ENCODE peak calls at places on chromosomes 11 and 22, in seven cellular contexts. One of them, this sample, is unnamed.

GRCh38 chr22:19732403-19733113 is 9.2 kb downstream of the GP1BB start:
- DNase-seq in esophagus muscularis mucosa: no peak
- DNase-seq in fibroblast of lung: no peak
- DNase-seq in left ventricle myocardium inferior: no peak
- DNase-seq in HepG2: no peak
- DNase-seq in PC-3: no peak
- DNase-seq in heart left ventricle: no peak
- DNase-seq in this sample: no peak

GRCh38 chr11:44047298-44047697 is 483 bp upstream of the ACCSL start:
- DNase-seq in PC-3: no peak
- DNase-seq in heart left ventricle: no peak
- DNase-seq in fibroblast of lung: no peak
- DNase-seq in esophagus muscularis mucosa: peak; percentile 10
- DNase-seq in HepG2: no peak
- DNase-seq in left ventricle myocardium inferior: no peak
- DNase-seq in this sample: no peak

GRCh38 chr22:36409911-36410756 is 22.4 kb upstream of the MYH9 start:
- DNase-seq in heart left ventricle: peak; percentile 74
- DNase-seq in left ventricle myocardium inferior: peak; percentile 75
- DNase-seq in PC-3: peak; percentile 97
- DNase-seq in HepG2: peak; percentile 97
- DNase-seq in esophagus muscularis mucosa: no peak
- DNase-seq in fibroblast of lung: peak; percentile 76
- DNase-seq in this sample: peak; percentile 74

GRCh38 chr11:105923814-105924213 is 98.2 kb downstream of the MSANTD4 start:
- DNase-seq in fibroblast of lung: peak; percentile 76
- DNase-seq in HepG2: no peak
- DNase-seq in left ventricle myocardium inferior: no peak
- DNase-seq in heart left ventricle: no peak
- DNase-seq in esophagus muscularis mucosa: no peak
- DNase-seq in PC-3: peak; percentile 80
- DNase-seq in this sample: no peak

GRCh38 chr22:26321469-26321913 is 107.6 kb upstream of the ASPHD2 start:
- DNase-seq in HepG2: no peak
- DNase-seq in fibroblast of lung: peak; percentile 87
- DNase-seq in left ventricle myocardium inferior: peak; percentile 60
- DNase-seq in PC-3: peak; percentile 31
- DNase-seq in esophagus muscularis mucosa: no peak
- DNase-seq in heart left ventricle: peak; percentile 50
- DNase-seq in this sample: peak; percentile 90

GRCh38 chr11:121651267-121651625 is 198.5 kb upstream of the SORL1-AS1 start:
- DNase-seq in PC-3: no peak
- DNase-seq in left ventricle myocardium inferior: no peak
- DNase-seq in HepG2: no peak
- DNase-seq in fibroblast of lung: no peak
- DNase-seq in esophagus muscularis mucosa: no peak
- DNase-seq in heart left ventricle: no peak
- DNase-seq in this sample: no peak

GRCh38 chr22:21824439-21824912 is 43.0 kb downstream of the MAPK1 start:
- DNase-seq in heart left ventricle: no peak
- DNase-seq in esophagus muscularis mucosa: no peak
- DNase-seq in fibroblast of lung: no peak
- DNase-seq in HepG2: no peak
- DNase-seq in PC-3: no peak
- DNase-seq in left ventricle myocardium inferior: no peak
- DNase-seq in this sample: no peak

GRCh38 chr11:19872526-19873135 is 160.0 kb downstream of the NAV2 start:
- DNase-seq in fibroblast of lung: no peak
- DNase-seq in PC-3: no peak
- DNase-seq in left ventricle myocardium inferior: no peak
- DNase-seq in HepG2: no peak
- DNase-seq in heart left ventricle: no peak
- DNase-seq in esophagus muscularis mucosa: no peak
- DNase-seq in this sample: no peak

DNA sequence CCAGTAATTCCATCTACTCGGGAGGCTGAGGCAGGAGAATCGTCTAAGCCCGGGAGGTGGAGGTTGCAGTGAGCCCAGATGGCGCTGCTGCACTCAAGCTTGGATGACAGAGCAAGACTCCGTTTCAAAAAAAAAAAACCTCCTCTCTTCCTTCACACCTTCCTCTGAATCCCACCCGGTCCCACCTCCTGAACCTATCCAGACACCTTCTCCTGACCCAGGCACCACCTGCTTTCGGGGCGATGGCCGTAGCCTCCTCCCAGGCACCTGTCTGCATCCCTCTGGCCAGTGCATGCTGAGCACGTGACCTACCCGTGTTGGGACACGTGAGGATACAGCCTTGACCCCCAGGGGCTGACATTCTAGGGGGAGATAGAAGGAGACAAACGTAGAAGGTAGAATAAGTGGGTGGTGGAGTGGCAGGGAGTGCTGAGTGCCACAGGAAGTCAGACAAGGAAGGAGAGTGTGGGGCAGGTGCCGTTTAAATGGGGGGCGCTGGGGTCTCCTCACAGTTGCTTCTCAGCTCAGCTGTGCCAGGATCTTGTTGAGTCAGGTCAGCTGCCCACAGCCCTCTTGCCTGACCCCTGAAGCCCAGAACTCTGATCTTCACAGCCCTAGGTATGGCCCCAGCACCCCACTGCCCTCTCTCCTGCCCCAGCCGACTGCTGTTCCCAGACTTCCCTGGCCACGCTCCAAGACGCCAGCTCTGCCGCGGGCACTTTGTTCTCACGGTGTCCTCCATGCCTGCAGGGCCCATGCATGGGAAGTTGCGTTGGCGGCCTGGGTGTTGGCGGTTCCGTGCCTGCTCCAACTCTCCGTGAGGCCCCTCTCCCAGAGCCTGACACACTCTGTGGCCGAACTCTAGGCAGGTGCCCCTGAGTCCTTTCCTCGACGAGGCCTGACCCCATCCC is 1.2 kb upstream of the MIOX start:
- DNase-seq in HepG2: peak; percentile 35
- DNase-seq in left ventricle myocardium inferior: no peak
- DNase-seq in PC-3: no peak
- DNase-seq in esophagus muscularis mucosa: no peak
- DNase-seq in fibroblast of lung: no peak
- DNase-seq in heart left ventricle: no peak
- DNase-seq in this sample: no peak
- TF ChIP-seq CTCF in HepG2: peak; percentile 37
- TF ChIP-seq CTCF in left ventricle myocardium inferior: no peak
- TF ChIP-seq CTCF in PC-3: no peak
- TF ChIP-seq CTCF in esophagus muscularis mucosa: no peak
- TF ChIP-seq CTCF in fibroblast of lung: no peak
- TF ChIP-seq CTCF in heart left ventricle: no peak
- TF ChIP-seq CTCF in this sample: no peak

DNA sequence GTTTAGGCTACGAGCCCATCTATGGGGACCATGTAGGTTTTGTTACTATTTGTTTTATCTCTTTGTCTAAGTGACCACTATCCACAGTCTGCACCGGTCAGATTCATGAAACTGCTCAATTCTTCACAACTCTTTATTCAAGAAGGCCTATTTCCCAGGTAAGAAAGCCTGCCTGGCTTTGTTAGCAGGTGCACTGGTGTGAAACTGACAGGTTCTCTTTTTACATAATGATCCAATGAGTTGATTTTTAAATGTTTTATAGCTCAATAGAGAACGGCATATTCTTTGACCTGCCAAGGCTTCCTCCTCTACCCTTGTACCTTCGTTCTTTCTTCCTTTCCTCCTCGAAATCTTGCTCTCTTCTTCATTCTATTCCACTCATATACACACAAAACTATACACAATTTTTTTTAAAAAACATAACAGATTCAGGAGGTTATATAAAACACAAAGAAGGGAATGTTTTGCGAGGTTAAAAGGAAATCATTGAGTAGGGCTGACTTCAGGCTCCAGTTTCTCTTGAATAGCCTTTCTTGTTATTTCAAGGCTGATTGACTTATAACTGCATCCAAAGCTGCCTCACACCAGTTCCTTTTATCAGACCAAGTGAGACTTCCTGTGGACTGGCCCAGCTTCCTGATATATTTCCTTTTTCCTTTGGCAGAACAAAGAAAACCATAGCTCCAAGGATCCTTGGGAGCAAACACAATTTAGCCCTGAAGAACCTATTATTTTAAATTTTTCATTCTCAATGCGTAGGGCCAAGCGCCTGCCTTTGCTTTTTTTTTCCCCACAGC is 11.4 kb downstream of the FLI1 start:
- DNase-seq in HepG2: no peak
- DNase-seq in left ventricle myocardium inferior: no peak
- DNase-seq in PC-3: no peak
- DNase-seq in heart left ventricle: no peak
- DNase-seq in fibroblast of lung: no peak
- DNase-seq in esophagus muscularis mucosa: no peak
- DNase-seq in this sample: no peak
- H3K27me3 ChIP-seq in HepG2: no peaks in the 10 kb centered on the region
- H3K27me3 ChIP-seq in left ventricle myocardium inferior: no peaks in the 10 kb centered on the region
- H3K27me3 ChIP-seq in PC-3: no peaks in the 10 kb centered on the region
- H3K27me3 ChIP-seq in heart left ventricle: no peaks in the 10 kb centered on the region
- H3K27me3 ChIP-seq in fibroblast of lung: no peaks in the 10 kb centered on the region
- H3K27me3 ChIP-seq in esophagus muscularis mucosa: no peaks in the 10 kb centered on the region
- H3K27me3 ChIP-seq in this sample: no peaks in the 10 kb centered on the region

GRCh38 chr22:50463188-50463900 is 11.5 kb downstream of the SBF1 start:
- DNase-seq in heart left ventricle: no peak
- DNase-seq in fibroblast of lung: no peak
- DNase-seq in esophagus muscularis mucosa: no peak
- DNase-seq in left ventricle myocardium inferior: no peak
- DNase-seq in PC-3: no peak
- DNase-seq in HepG2: no peak
- DNase-seq in this sample: no peak
- H3K36me3 ChIP-seq in heart left ventricle: peaks cover 60% of the 10 kb centered on the region
- H3K36me3 ChIP-seq in fibroblast of lung: peaks cover 44% of the 10 kb centered on the region
- H3K36me3 ChIP-seq in esophagus muscularis mucosa: peaks cover 100% of the 10 kb centered on the region
- H3K36me3 ChIP-seq in left ventricle myocardium inferior: peaks cover 98% of the 10 kb centered on the region
- H3K36me3 ChIP-seq in PC-3: no peaks in the 10 kb centered on the region
- H3K36me3 ChIP-seq in HepG2: peaks cover 38% of the 10 kb centered on the region
- H3K36me3 ChIP-seq in this sample: peaks cover 3% of the 10 kb centered on the region

GRCh38 chr11:125679397-125679796 is 1.2 kb downstream of the ACRV1 start:
- DNase-seq in PC-3: peak; percentile 16
- DNase-seq in fibroblast of lung: no peak
- DNase-seq in heart left ventricle: no peak
- DNase-seq in left ventricle myocardium inferior: no peak
- DNase-seq in HepG2: no peak
- DNase-seq in esophagus muscularis mucosa: no peak
- DNase-seq in this sample: no peak
- TF ChIP-seq CTCF in PC-3: peak; percentile 60
- TF ChIP-seq CTCF in fibroblast of lung: peak; percentile 24
- TF ChIP-seq CTCF in heart left ventricle: no peak
- TF ChIP-seq CTCF in left ventricle myocardium inferior: no peak
- TF ChIP-seq CTCF in HepG2: no peak
- TF ChIP-seq CTCF in esophagus muscularis mucosa: no peak
- TF ChIP-seq CTCF in this sample: no peak